ENCODE peak calls at places on chromosomes 12 and 14, in nine cellular contexts. B is tibial artery; X is ELF-1; T is stimulated activated CD4-positive, alpha-beta T cell treated with anti-CD3 and anti-CD28 coated beads, Interleukin-15, amount 100 ng/mL, for 1 hour; C is GM23248; J is AG04450; F is adrenal gland; I is activated CD4-positive, alpha-beta memory T cell treated with anti-CD3 and anti-CD28 coated beads for 36 hours; E is D341Med. W is an unnamed sample.

GRCh38 chr12:26031814-26032213 is 73.3 kb downstream of the RASSF8 start:
- DNase-seq in B (no peak), X (no peak), T (no peak), C (no peak), J (no peak), F (no peak), I (no peak), E (no peak), W (no peak)

GRCh38 chr14:44963775-44964380 is 1.9 kb downstream of the TOGARAM1 start:
- DNase-seq in B (no peak), X (peak), T (no peak), C (peak), J (no peak), F (no peak), I (no peak), E (peak), W (no peak)

GRCh38 chr12:6843118-6843902 is 2.6 kb downstream of the GNB3 start:
- DNase-seq in B (no peak), X (peak), T (no peak), C (no peak), J (no peak), F (no peak), I (no peak), E (peak), W (no peak)

GRCh38 chr14:65211341-65211987 is 109.1 kb upstream of the MAX start:
- DNase-seq in B (no peak), X (no peak), T (no peak), C (peak), J (peak), F (no peak), I (no peak), E (no peak), W (no peak)

GRCh38 chr14:23370221-23370620 is 2.4 kb upstream of the IL25 start:
- DNase-seq in B (no peak), X (no peak), T (no peak), C (peak), J (no peak), F (no peak), I (no peak), E (no peak), W (no peak)

GRCh38 chr14:78022059-78022458 is 148.1 kb upstream of the NRXN3 start:
- DNase-seq in B (no peak), X (peak), T (no peak), C (peak), J (no peak), F (peak), I (peak), E (peak), W (no peak)

GRCh38 chr14:57389646-57390036 is 745 bp upstream of the NAA30 start:
- DNase-seq in B (no peak), X (peak), T (no peak), C (no peak), J (no peak), F (peak), I (no peak), E (peak), W (no peak)

GRCh38 chr14:23252006-23252405 is 14.3 kb downstream of the RNF212B start:
- DNase-seq in B (no peak), X (peak), T (no peak), C (no peak), J (no peak), F (no peak), I (no peak), E (no peak), W (no peak)

GRCh38 chr14:69684461-69685183 is 73.2 kb downstream of the SUSD6 start:
- DNase-seq in B (peak), X (no peak), T (no peak), C (no peak), J (no peak), F (peak), I (no peak), E (no peak), W (no peak)

GRCh38 chr12:55684761-55685370 is 22.8 kb downstream of the ITGA7 start:
- DNase-seq in B (no peak), X (no peak), T (no peak), C (no peak), J (no peak), F (no peak), I (no peak), E (no peak), W (no peak)

GRCh38 chr14:77892381-77892871 is 92.5 kb downstream of the ADCK1 start:
- DNase-seq in B (no peak), X (no peak), T (no peak), C (peak), J (no peak), F (no peak), I (no peak), E (no peak), W (no peak)

GRCh38 chr14:103974575-103974974 is 32.2 kb upstream of the RD3L start:
- DNase-seq in B (no peak), X (no peak), T (no peak), C (no peak), J (no peak), F (no peak), I (no peak), E (no peak), W (no peak)

GRCh38 chr14:94543450-94544123 is 17.7 kb upstream of the SERPINA4 start:
- DNase-seq in B (no peak), X (peak), T (no peak), C (no peak), J (no peak), F (peak), I (no peak), E (no peak), W (no peak)